ENCODE peak calls at places on chromosomes 16 and 17, in seven cellular contexts. U is ascending aorta; M is adrenal gland; P is spleen; G is neuronal stem cell; Q is CD8-positive, alpha-beta memory T cell; C is HCT116. X is an unnamed sample.

GRCh38 chr16:5459863-5460262 is 362.3 kb upstream of the EEF2KMT start:
- DNase-seq in U (no peak), M (no peak), P (no peak), G (no peak), Q (no peak), C (no peak), X (no peak)

GRCh38 chr16:12182202-12182601 is 205.7 kb downstream of the SNX29 start:
- DNase-seq in U (no peak), M (no peak), P (no peak), G (no peak), Q (no peak), C (no peak), X (no peak)

GRCh38 chr17:42142371-42142896 is 12.4 kb downstream of the RAB5C start:
- DNase-seq in U (no peak), M (no peak), P (no peak), G (no peak), Q (no peak), C (no peak), X (no peak)

GRCh38 chr17:66906321-66907278 is 57.9 kb upstream of the CACNG4 start:
- DNase-seq in U (peak; percentile 71), M (peak; percentile 89), P (peak; percentile 83), G (peak; percentile 48), Q (peak; percentile 38), C (peak; percentile 81), X (peak; percentile 69)

GRCh38 chr17:18159551-18160120 is 24.0 kb upstream of the ALKBH5 start:
- DNase-seq in U (no peak), M (no peak), P (no peak), G (no peak), Q (no peak), C (no peak), X (no peak)

GRCh38 chr16:16108759-16109158 is 114.5 kb downstream of the ABCC6 start:
- DNase-seq in U (no peak), M (no peak), P (no peak), G (no peak), Q (no peak), C (no peak), X (no peak)

GRCh38 chr17:9792181-9792840 is 919 bp upstream of the DHRS7C start:
- DNase-seq in U (no peak), M (no peak), P (no peak), G (no peak), Q (no peak), C (no peak), X (no peak)

GRCh38 chr16:89456412-89456811 is 33.9 kb downstream of the ANKRD11 start:
- DNase-seq in U (no peak), M (no peak), P (no peak), G (no peak), Q (no peak), C (no peak), X (no peak)

GRCh38 chr16:4064950-4065352 is 51.3 kb downstream of the ADCY9 start:
- DNase-seq in U (no peak), M (no peak), P (no peak), G (no peak), Q (peak; percentile 51), C (no peak), X (no peak)

GRCh38 chr16:1987198-1987597 is 2.6 kb upstream of the SYNGR3 start:
- DNase-seq in U (no peak), M (no peak), P (no peak), G (no peak), Q (no peak), C (no peak), X (no peak)

GRCh38 chr17:43840814-43841213 is 6.2 kb upstream of the CD300LG start:
- DNase-seq in U (no peak), M (no peak), P (no peak), G (no peak), Q (no peak), C (no peak), X (no peak)

GRCh38 chr17:65551641-65552040 is 9.8 kb downstream of the AXIN2 start:
- DNase-seq in U (no peak), M (no peak), P (peak; percentile 11), G (no peak), Q (no peak), C (no peak), X (no peak)

GRCh38 chr17:836154-836553 is 54.0 kb downstream of the MRM3 start:
- DNase-seq in U (no peak), M (no peak), P (no peak), G (no peak), Q (no peak), C (no peak), X (peak; percentile 15)

GRCh38 chr17:37770631-37771518 is 26.0 kb upstream of the HNF1B start:
- DNase-seq in U (no peak), M (peak; percentile 42), P (no peak), G (peak; percentile 29), Q (no peak), C (peak; percentile 44), X (peak; percentile 41)

DNA sequence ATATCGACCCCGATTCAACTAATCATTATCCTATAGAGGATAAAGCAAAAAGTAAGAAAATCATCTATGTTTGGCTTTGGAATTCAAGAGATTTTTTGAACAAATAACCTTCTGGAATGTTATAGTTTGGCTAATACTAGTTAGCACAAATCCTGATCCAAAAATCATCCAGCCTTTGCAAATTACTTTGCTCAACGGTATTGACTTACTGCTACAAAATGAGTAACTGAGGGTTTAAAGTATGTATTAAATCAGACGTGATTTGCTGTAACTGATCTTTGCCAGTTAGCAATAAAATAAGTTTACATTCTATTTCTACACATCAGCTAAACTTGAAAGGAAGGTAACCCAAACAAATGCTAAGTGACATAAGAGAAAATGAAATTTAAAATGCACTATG is 6.5 kb downstream of the MED13 start:
- DNase-seq in U (no peak), M (no peak), P (no peak), G (no peak), Q (no peak), C (no peak), X (no peak)
- H3K36me3 ChIP-seq in U (peaks cover 6% of the 10 kb centered on the region), M (peaks cover 13% of the 10 kb centered on the region), P (peaks cover 66% of the 10 kb centered on the region), G (peaks cover 94% of the 10 kb centered on the region), Q (peaks cover 10% of the 10 kb centered on the region), C (peaks cover 51% of the 10 kb centered on the region), X (no peaks in the 10 kb centered on the region)

GRCh38 chr17:64064331-64064730 is 43.9 kb upstream of the ICAM2 start:
- DNase-seq in U (no peak), M (peak; percentile 75), P (no peak), G (no peak), Q (no peak), C (no peak), X (no peak)

GRCh38 chr17:64066709-64067108 is 46.3 kb upstream of the ICAM2 start:
- DNase-seq in U (no peak), M (no peak), P (no peak), G (no peak), Q (peak; percentile 79), C (no peak), X (no peak)

GRCh38 chr17:64070213-64070612 is 49.8 kb upstream of the ICAM2 start:
- DNase-seq in U (no peak), M (no peak), P (no peak), G (no peak), Q (no peak), C (no peak), X (no peak)

GRCh38 chr17:64069143-64069542 is 48.7 kb upstream of the ICAM2 start:
- DNase-seq in U (no peak), M (no peak), P (no peak), G (no peak), Q (no peak), C (no peak), X (no peak)

DNA sequence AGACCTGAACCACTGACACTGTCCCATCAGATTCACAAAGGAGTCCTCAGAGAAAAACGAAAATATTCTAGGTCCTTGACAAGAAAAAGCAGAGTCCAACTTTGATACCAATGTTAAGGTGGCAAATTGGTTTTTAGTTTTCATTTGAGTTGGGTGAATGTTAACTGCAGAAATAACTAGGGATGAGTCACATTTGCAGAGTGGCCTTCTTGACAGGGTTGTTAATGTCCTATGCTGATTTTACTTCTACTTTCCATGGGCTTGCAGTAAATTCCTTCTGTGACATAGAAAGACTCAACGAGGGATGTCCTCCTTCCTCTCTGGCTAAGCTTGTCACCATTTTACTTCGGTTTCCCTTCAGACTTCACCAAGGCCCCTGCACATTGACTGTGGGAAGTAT is 47.2 kb upstream of the ICAM2 start:
- DNase-seq in U (no peak), M (no peak), P (no peak), G (no peak), Q (no peak), C (no peak), X (no peak)
- H3K27ac ChIP-seq in U (no peak overlapping the region), M (peak overlapping the region; percentile 47), P (peak overlapping the region; percentile 60), G (no peak overlapping the region), Q (no peak overlapping the region), C (no peak overlapping the region), X (no peak overlapping the region)

DNA sequence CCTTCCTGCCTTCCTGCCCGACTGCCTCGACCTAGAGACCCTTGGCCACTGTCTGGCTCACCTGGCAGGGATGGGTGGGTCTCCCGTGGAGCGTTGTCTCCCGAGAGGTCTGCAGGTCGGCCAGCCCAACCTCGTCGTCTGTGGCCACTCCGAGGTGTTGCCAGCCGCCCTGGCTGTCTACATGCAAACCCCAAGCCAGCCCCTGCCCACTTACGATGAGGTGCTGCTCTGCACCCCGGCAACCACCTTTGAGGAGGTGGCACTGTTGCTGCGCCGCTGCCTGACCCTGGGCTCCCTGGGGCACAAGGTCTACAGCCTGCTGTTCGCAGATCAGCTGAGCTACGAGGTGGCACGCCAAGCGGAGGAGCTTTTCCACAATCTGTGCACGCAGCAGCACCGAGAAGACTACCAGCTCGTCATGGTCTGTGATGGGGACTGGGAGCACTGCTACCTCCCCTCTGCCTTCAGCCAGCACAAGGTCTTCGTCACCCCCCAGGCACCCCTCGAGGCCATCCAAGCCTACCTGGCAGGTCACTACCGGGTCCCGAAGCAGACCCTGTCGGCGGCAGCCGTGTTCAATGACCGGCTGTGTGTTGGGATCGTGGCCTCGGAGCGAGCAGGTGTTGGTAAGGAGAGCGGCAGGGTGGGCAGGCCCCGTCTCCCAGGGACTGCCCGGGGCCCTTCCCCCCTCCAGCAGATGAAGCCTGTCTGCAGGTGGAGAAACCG is 75.1 kb upstream of the ENDOV start:
- DNase-seq in U (no peak), M (no peak), P (peak; percentile 69), G (no peak), Q (no peak), C (no peak), X (no peak)
- H3K36me3 ChIP-seq in U (peaks cover 96% of the 10 kb centered on the region), M (peaks cover 99% of the 10 kb centered on the region), P (peaks cover 100% of the 10 kb centered on the region), G (peaks cover 84% of the 10 kb centered on the region), Q (peaks cover 75% of the 10 kb centered on the region), C (peaks cover 15% of the 10 kb centered on the region), X (peaks cover 99% of the 10 kb centered on the region)

DNA sequence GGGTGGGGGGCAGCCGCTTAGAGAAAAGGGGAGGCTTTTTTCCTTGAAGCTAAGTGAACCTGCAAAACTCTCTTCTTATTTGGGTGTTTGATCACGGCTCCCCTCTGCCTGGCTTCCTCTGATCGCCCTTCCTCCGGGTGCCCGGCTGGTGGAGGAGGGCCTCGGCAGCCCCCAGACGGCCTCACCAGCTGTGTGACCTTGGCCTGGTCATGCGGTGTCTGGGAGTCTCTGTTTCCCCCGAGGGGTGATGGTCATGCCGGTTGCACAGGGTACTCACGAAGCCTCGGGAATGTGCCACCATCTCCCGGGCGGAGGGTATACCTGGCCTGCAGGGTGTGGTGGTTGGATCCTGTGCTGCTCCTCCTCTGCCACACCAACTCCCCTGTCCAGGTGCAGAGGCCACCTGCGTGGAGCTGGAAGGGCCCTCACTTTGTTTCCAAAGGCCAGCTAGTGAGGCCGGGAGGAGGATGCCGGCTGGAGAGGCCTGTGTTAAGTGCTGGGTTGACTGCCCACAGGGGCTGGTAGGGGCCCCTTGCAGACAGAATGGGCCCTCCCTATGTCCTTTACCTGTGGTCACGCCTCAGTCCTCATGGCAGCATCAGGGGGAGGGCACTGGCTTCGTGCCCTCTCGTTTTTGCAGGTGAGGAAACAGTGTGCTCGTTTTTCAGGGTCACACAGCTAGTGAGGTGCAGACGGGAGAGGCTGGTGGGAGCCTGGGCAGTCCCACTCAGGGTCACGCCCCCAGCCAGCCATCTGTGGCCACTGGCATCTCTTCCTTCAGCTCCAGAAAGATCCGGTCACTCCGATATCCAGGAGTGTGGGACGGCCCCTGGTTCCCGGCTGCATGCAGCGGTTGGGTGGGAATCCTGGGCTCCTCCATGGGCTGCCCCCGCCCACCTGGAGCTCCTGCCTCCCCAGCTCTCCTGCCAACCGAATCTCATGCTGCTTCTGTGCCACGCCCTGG is 148.5 kb upstream of the GSE1 start:
- DNase-seq in U (no peak), M (no peak), P (no peak), G (no peak), Q (no peak), C (no peak), X (no peak)
- H3K27ac ChIP-seq in U (no peak overlapping the region), M (no peak overlapping the region), P (no peak overlapping the region), G (no peak overlapping the region), Q (no peak overlapping the region), C (no peak overlapping the region), X (no peak overlapping the region)